ENCODE peak calls at places on chromosomes 16 and 17, in five cellular contexts. K is DND-41; I is colonic mucosa; U is CD8-positive, alpha-beta T cell; B is effector memory CD4-positive, alpha-beta T cell. N is an unnamed sample. For H3K36me3, H3K4me1 and H3K27me3, the result is how much of the 10 kb centered on the place peaks cover.

GRCh38 chr17:11554542-11554941 is 43.7 kb upstream of the DNAH9 start:
- DNase-seq in I (no peak), B (no peak), K (no peak), U (no peak), N (no peak)

GRCh38 chr17:67602974-67603373 is 114.8 kb upstream of the NOL11 start:
- DNase-seq in I (peak), B (peak), U (peak), K (peak), N (peak)

GRCh38 chr16:23505942-23506605 is 4.2 kb downstream of the GGA2 start:
- DNase-seq in I (no peak), U (no peak), K (no peak), B (no peak), N (no peak)

GRCh38 chr17:58520843-58521430 is 6.5 kb upstream of the MTMR4 start:
- DNase-seq in B (no peak), I (no peak), U (no peak), K (no peak), N (no peak)

GRCh38 chr16:35296962-35297653 is 1837.7 kb downstream of the TP53TG3F start:
- DNase-seq in U (no peak), B (no peak), I (no peak), K (no peak), N (no peak)

GRCh38 chr17:65742433-65743312 is 181.2 kb upstream of the AXIN2 start:
- DNase-seq in B (no peak), I (no peak), K (no peak), U (no peak), N (no peak)

GRCh38 chr17:4584125-4584834 is at the start of gene SMTNL2:
- DNase-seq in I (peak), B (no peak), K (no peak), U (no peak), N (no peak)

GRCh38 chr17:9218068-9218635 is 196.8 kb downstream of the NTN1 start:
- DNase-seq in U (no peak), I (no peak), K (no peak), B (no peak), N (no peak)

GRCh38 chr16:49644143-49644460 is 211.8 kb downstream of the ZNF423 start:
- DNase-seq in B (no peak), K (no peak), I (no peak), U (no peak), N (no peak)

GRCh38 chr16:50198802-50199410 is 45.8 kb downstream of the TENT4B start:
- DNase-seq in B (no peak), I (no peak), U (no peak), K (no peak), N (no peak)

GRCh38 chr17:30235386-30236296 is at the start of gene SLC6A4:
- DNase-seq in B (no peak), U (no peak), K (no peak), I (no peak), N (no peak)

GRCh38 chr17:77572065-77572601 is 386.4 kb upstream of the TNRC6C start:
- DNase-seq in B (no peak), K (no peak), U (no peak), I (no peak), N (no peak)

GRCh38 chr17:77570565-77570898 is 388.0 kb upstream of the TNRC6C start:
- DNase-seq in I (no peak), B (no peak), K (no peak), U (no peak), N (no peak)

GRCh38 chr17:77572851-77573250 is 385.7 kb upstream of the TNRC6C start:
- DNase-seq in I (no peak), K (no peak), U (no peak), B (no peak), N (no peak)

GRCh38 chr17:77571141-77571540 is 387.4 kb upstream of the TNRC6C start:
- DNase-seq in B (no peak), U (no peak), I (no peak), K (no peak), N (no peak)

DNA sequence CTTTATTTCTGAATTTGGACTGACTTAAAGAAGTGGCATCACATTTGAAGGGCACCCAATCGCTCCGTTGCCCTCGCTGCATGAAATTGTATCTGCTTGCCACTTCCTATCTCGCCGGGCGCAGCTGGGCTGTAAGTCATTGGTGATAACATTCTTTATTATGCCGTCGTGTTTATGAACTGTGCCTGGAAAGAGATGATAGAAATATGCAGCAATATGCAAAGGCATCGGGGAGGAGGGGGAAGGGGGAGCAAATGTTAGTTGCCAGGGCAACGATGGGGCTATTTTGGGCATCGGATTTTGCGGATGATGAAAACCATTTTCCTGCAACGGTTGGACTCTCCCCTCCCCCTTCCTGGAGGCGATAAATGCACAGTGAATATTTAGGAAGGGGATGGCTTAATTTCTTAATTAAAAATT is 386.9 kb upstream of the TNRC6C start:
- DNase-seq in I (no peak), K (no peak), U (peak), B (no peak), N (peak)
- H3K36me3 ChIP-seq in I (under half), K (under half), U (under half), B (under half), N (under half)

GRCh38 chr16:65910291-65910690 is 456.2 kb upstream of the CDH5 start:
- DNase-seq in U (no peak), K (no peak), B (no peak), I (no peak), N (no peak)
- H3K4me1 ChIP-seq in U (under half), K (under half), B (under half), I (under half), N (under half)

GRCh38 chr16:30028438-30029093 is 2.5 kb downstream of the TLCD3B start:
- DNase-seq in U (no peak), B (no peak), K (peak), I (no peak), N (no peak)
- H3K27me3 ChIP-seq in U (under half), B (under half), K (under half), I (under half), N (under half)

GRCh38 chr16:57069635-57070350 is 22.6 kb upstream of the CPNE2 start:
- DNase-seq in U (no peak), B (no peak), K (no peak), I (no peak), N (no peak)
- H3K36me3 ChIP-seq in U (under half), B (half or more), K (under half), I (under half), N (half or more)